ENCODE peak calls at places on chromosomes 11 and 22, in six cellular contexts. D, J, U, V, S and L are unnamed samples.

GRCh38 chr11:77153276-77154185 is 25.5 kb downstream of the MYO7A start:
- DNase-seq in U (no peak), S (no peak), D (no peak), J (no peak), V (no peak), L (no peak)

GRCh38 chr11:47994417-47994816 is 14.1 kb downstream of the PTPRJ start:
- DNase-seq in D (no peak), J (no peak), V (no peak), S (no peak), U (no peak), L (no peak)

GRCh38 chr11:68037481-68038225 is 1.2 kb upstream of the TCIRG1 start:
- DNase-seq in J (no peak), U (no peak), S (no peak), V (no peak), D (peak), L (no peak)

GRCh38 chr22:31286360-31287255 is 5.7 kb downstream of the PIK3IP1 start:
- DNase-seq in S (peak), D (peak), V (no peak), U (no peak), J (peak), L (no peak)

GRCh38 chr11:88358040-88358431 is 20.5 kb upstream of the CTSC start:
- DNase-seq in U (no peak), S (no peak), J (no peak), D (no peak), V (no peak), L (no peak)

GRCh38 chr11:63020671-63021255 is 5.1 kb upstream of the SLC22A8 start:
- DNase-seq in J (peak), U (peak), V (peak), D (no peak), S (peak), L (peak)

GRCh38 chr11:112339566-112339965 is 78.9 kb upstream of the PLET1 start:
- DNase-seq in V (no peak), D (no peak), U (no peak), J (no peak), S (no peak), L (no peak)

GRCh38 chr22:46996595-46997310 is 234.3 kb downstream of the TBC1D22A start:
- DNase-seq in V (no peak), S (no peak), J (no peak), U (no peak), D (no peak), L (no peak)

GRCh38 chr11:95884364-95884763 is 39.5 kb downstream of the MTMR2 start:
- DNase-seq in V (no peak), D (no peak), S (no peak), J (no peak), U (peak), L (no peak)

GRCh38 chr11:31340903-31341572 is 28.5 kb downstream of the DCDC1 start:
- DNase-seq in D (no peak), U (peak), J (peak), V (peak), S (peak), L (no peak)

GRCh38 chr11:125084057-125084416 is 20.9 kb downstream of the SLC37A2 start:
- DNase-seq in J (no peak), S (no peak), U (no peak), D (no peak), V (no peak), L (no peak)

GRCh38 chr11:126185200-126186030 is 26.0 kb downstream of the RPUSD4 start:
- DNase-seq in J (no peak), V (peak), U (no peak), S (no peak), D (no peak), L (no peak)

GRCh38 chr11:1165256-1166041 is 7.7 kb downstream of the MUC5AC start:
- DNase-seq in J (no peak), V (no peak), D (no peak), U (no peak), S (no peak), L (no peak)

GRCh38 chr11:90496722-90497121 is 273.9 kb upstream of the CHORDC1 start:
- DNase-seq in S (no peak), U (no peak), V (no peak), D (no peak), J (no peak), L (no peak)

GRCh38 chr11:86365566-86365965 is 9.1 kb upstream of the CCDC81 start:
- DNase-seq in U (peak), V (no peak), J (no peak), D (no peak), S (no peak), L (no peak)

GRCh38 chr22:50687829-50688228 is 15.2 kb downstream of the SHANK3 start:
- DNase-seq in D (no peak), S (peak), J (no peak), U (no peak), V (no peak), L (no peak)

GRCh38 chr11:1548221-1549070 is 23.6 kb downstream of the DUSP8 start:
- DNase-seq in D (peak), S (peak), J (no peak), U (peak), V (peak), L (no peak)

GRCh38 chr11:29707924-29708323 is 308.9 kb downstream of the KCNA4 start:
- DNase-seq in U (no peak), D (no peak), V (no peak), S (no peak), J (no peak), L (no peak)

GRCh38 chr22:20268350-20269012 is 363 bp upstream of the RTN4R start:
- DNase-seq in S (peak), U (peak), D (peak), V (peak), J (peak), L (no peak)

GRCh38 chr22:40024201-40025061 is 29.7 kb downstream of the FAM83F start:
- DNase-seq in V (peak), J (peak), U (peak), D (peak), S (peak), L (peak)

GRCh38 chr11:109865558-109866186 is 227.5 kb upstream of the ZC3H12C start:
- DNase-seq in D (peak), S (peak), U (no peak), V (peak), J (no peak), L (peak)

GRCh38 chr11:79564288-79564925 is 123.6 kb upstream of the TENM4 start:
- DNase-seq in U (no peak), D (no peak), J (no peak), V (no peak), S (no peak), L (no peak)

GRCh38 chr11:82791779-82792178 is 58.1 kb upstream of the FAM181B start:
- DNase-seq in V (no peak), U (no peak), S (no peak), D (no peak), J (no peak), L (no peak)

GRCh38 chr11:65903068-65903481 is 2.9 kb upstream of the FOSL1 start:
- DNase-seq in U (peak), D (no peak), V (no peak), S (no peak), J (no peak), L (no peak)

GRCh38 chr11:2534957-2535672 is 90.3 kb downstream of the KCNQ1 start:
- DNase-seq in V (no peak), D (no peak), U (no peak), S (no peak), J (no peak), L (no peak)

GRCh38 chr11:33617672-33618362 is 82.8 kb downstream of the C11orf91 start:
- DNase-seq in D (no peak), J (no peak), U (no peak), S (no peak), V (no peak), L (no peak)

GRCh38 chr11:86486261-86487030 is 111.8 kb downstream of the CCDC81 start:
- DNase-seq in S (peak), V (no peak), D (no peak), U (no peak), J (no peak), L (no peak)

GRCh38 chr11:133149698-133150097 is 382.6 kb downstream of the OPCML start:
- DNase-seq in U (no peak), J (no peak), S (no peak), V (no peak), D (no peak), L (no peak)

GRCh38 chr22:48832592-48832991 is 995.1 kb downstream of the BRD1 start:
- DNase-seq in D (no peak), S (no peak), V (no peak), J (peak), U (no peak), L (no peak)